ENCODE peak calls at places on chromosomes 5 and 9, in ten cellular contexts. A is stimulated activated CD8-positive, alpha-beta memory T cell treated with anti-CD3 and anti-CD28 coated beads, Interleukin-15, amount 100 ng/mL, for 24 hours; Q is activated T-helper 9 cell treated with anti-CD3 and anti-CD28 coated beads, Interleukin-2, amount 50 U/mL, for 16 hours; M is NCI-H1417; Y is OCI-LY7; J is Right ventricle myocardium superior; P is posterior cingulate gyrus; X is HTR-8/SVneo; Z is stimulated activated CD4-positive, alpha-beta T cell treated with anti-CD3 and anti-CD28 coated beads, Interleukin-4, amount 100 ng/mL, for 4 hours; C is neural crest cell. O is an unnamed sample.
A peak's percentile ranks its signal among the peaks of the same experiment; 100 is the strongest.

GRCh38 chr9:38415846-38416245 is 8.4 kb downstream of the IGFBPL1 start:
- DNase-seq in A (no peak), Q (no peak), M (no peak), Y (no peak), J (no peak), P (no peak), X (no peak), Z (no peak), C (no peak), O (no peak)

GRCh38 chr5:73412597-73412988 is 36.0 kb downstream of the FOXD1 start:
- DNase-seq in A (no peak), Q (no peak), M (no peak), Y (no peak), J (no peak), P (no peak), X (no peak), Z (no peak), C (no peak), O (no peak)

GRCh38 chr9:105620996-105621395 is 41.3 kb upstream of the TAL2 start:
- DNase-seq in A (no peak), Q (no peak), M (no peak), Y (no peak), J (no peak), P (no peak), X (no peak), Z (no peak), C (no peak), O (no peak)

GRCh38 chr9:79800578-79800977 is 228.8 kb downstream of the TLE4 start:
- DNase-seq in A (no peak), Q (no peak), M (no peak), Y (no peak), J (no peak), P (no peak), X (no peak), Z (no peak), C (no peak), O (no peak)

GRCh38 chr5:119275146-119275872 is 80.5 kb upstream of the TNFAIP8 start:
- DNase-seq in A (no peak), Q (no peak), M (no peak), Y (no peak), J (no peak), P (no peak), X (no peak), Z (no peak), C (no peak), O (no peak)

GRCh38 chr5:142063878-142064331 is 44.7 kb upstream of the NDFIP1 start:
- DNase-seq in A (no peak), Q (no peak), M (peak; percentile 39), Y (no peak), J (peak; percentile 88), P (peak; percentile 98), X (no peak), Z (no peak), C (peak; percentile 57), O (no peak)

GRCh38 chr9:107214915-107215314 is 68.2 kb upstream of the RAD23B start:
- DNase-seq in A (no peak), Q (no peak), M (no peak), Y (no peak), J (no peak), P (no peak), X (no peak), Z (no peak), C (no peak), O (no peak)

GRCh38 chr5:68368686-68369359 is 153.3 kb downstream of the PIK3R1 start:
- DNase-seq in A (no peak), Q (no peak), M (peak; percentile 15), Y (no peak), J (no peak), P (no peak), X (no peak), Z (peak; percentile 5), C (no peak), O (no peak)

GRCh38 chr9:34555002-34555348 is 32.2 kb upstream of the ENHO start:
- DNase-seq in A (no peak), Q (no peak), M (peak; percentile 59), Y (no peak), J (peak; percentile 36), P (peak; percentile 68), X (no peak), Z (no peak), C (no peak), O (peak; percentile 67)

GRCh38 chr9:21591221-21592062 is 109.3 kb upstream of the IFNE start:
- DNase-seq in A (no peak), Q (peak; percentile 22), M (no peak), Y (no peak), J (peak; percentile 49), P (peak; percentile 89), X (peak; percentile 55), Z (peak; percentile 67), C (no peak), O (no peak)

GRCh38 chr5:145774442-145774841 is 60.7 kb downstream of the PRELID2 start:
- DNase-seq in A (no peak), Q (no peak), M (no peak), Y (no peak), J (no peak), P (no peak), X (no peak), Z (no peak), C (no peak), O (no peak)

GRCh38 chr9:92650839-92651621 is 18.9 kb downstream of the IPPK start:
- DNase-seq in A (no peak), Q (no peak), M (no peak), Y (no peak), J (peak; percentile 83), P (peak; percentile 87), X (no peak), Z (no peak), C (no peak), O (no peak)

GRCh38 chr5:6576861-6577501 is 55.9 kb downstream of the NSUN2 start:
- DNase-seq in A (no peak), Q (no peak), M (peak; percentile 61), Y (peak; percentile 44), J (no peak), P (no peak), X (peak; percentile 74), Z (no peak), C (peak; percentile 18), O (no peak)

GRCh38 chr5:163105456-163105855 is 331.9 kb upstream of the CCNG1 start:
- DNase-seq in A (no peak), Q (no peak), M (no peak), Y (no peak), J (no peak), P (no peak), X (no peak), Z (no peak), C (no peak), O (no peak)

GRCh38 chr9:100150209-100150608 is 51.2 kb downstream of the INVS start:
- DNase-seq in A (no peak), Q (no peak), M (peak; percentile 34), Y (no peak), J (no peak), P (no peak), X (no peak), Z (no peak), C (no peak), O (no peak)

GRCh38 chr5:40871177-40871576 is 30.0 kb downstream of the CARD6 start:
- DNase-seq in A (no peak), Q (no peak), M (no peak), Y (no peak), J (no peak), P (no peak), X (no peak), Z (no peak), C (no peak), O (no peak)

GRCh38 chr5:160262665-160263064 is 33.4 kb downstream of the FABP6 start:
- DNase-seq in A (no peak), Q (no peak), M (no peak), Y (peak; percentile 16), J (no peak), P (no peak), X (no peak), Z (no peak), C (no peak), O (no peak)

GRCh38 chr5:159095882-159096554 is 3.7 kb downstream of the EBF1 start:
- DNase-seq in A (no peak), Q (no peak), M (no peak), Y (no peak), J (no peak), P (no peak), X (no peak), Z (no peak), C (no peak), O (no peak)

GRCh38 chr9:94908041-94908563 is 181.6 kb downstream of the AOPEP start:
- DNase-seq in A (no peak), Q (no peak), M (no peak), Y (no peak), J (no peak), P (no peak), X (no peak), Z (no peak), C (no peak), O (no peak)

GRCh38 chr9:105063665-105064247 is 135.8 kb upstream of the ABCA1 start:
- DNase-seq in A (no peak), Q (no peak), M (no peak), Y (no peak), J (peak; percentile 43), P (no peak), X (no peak), Z (no peak), C (no peak), O (no peak)

GRCh38 chr9:98369471-98369870 is 114.0 kb upstream of the TBC1D2 start:
- DNase-seq in A (no peak), Q (no peak), M (no peak), Y (no peak), J (no peak), P (no peak), X (no peak), Z (no peak), C (no peak), O (no peak)

GRCh38 chr5:82156876-82157275 is 121.3 kb downstream of the RPS23 start:
- DNase-seq in A (no peak), Q (no peak), M (no peak), Y (no peak), J (no peak), P (no peak), X (no peak), Z (no peak), C (no peak), O (no peak)

GRCh38 chr9:18566125-18566524 is 92.2 kb downstream of the ADAMTSL1 start:
- DNase-seq in A (no peak), Q (no peak), M (no peak), Y (no peak), J (no peak), P (no peak), X (peak; percentile 25), Z (no peak), C (no peak), O (no peak)

O was measured in right lobe of liver.